ENCODE peak calls at places on chromosomes 16 and 17, in six cellular contexts. A, Z, X, U, T and H are unnamed samples.

GRCh38 chr17:4998027-4998665 is 396 bp downstream of the KIF1C start:
- DNase-seq in A (peak; percentile 46), Z (no peak), X (no peak), U (no peak), T (peak; percentile 93), H (peak; percentile 32)

GRCh38 chr17:83143817-83144231 is 64.4 kb downstream of the METRNL start:
- DNase-seq in A (no peak), Z (no peak), X (no peak), U (no peak), T (no peak), H (no peak)

GRCh38 chr17:38877130-38877851 is 7.4 kb downstream of the LASP1 start:
- DNase-seq in A (no peak), Z (no peak), X (no peak), U (peak; percentile 93), T (no peak), H (peak; percentile 70)

GRCh38 chr16:24701521-24701951 is 27.9 kb upstream of the TNRC6A start:
- DNase-seq in A (peak; percentile 32), Z (peak; percentile 85), X (no peak), U (no peak), T (no peak), H (no peak)

GRCh38 chr17:75689441-75689873 is 22.3 kb downstream of the SAP30BP start:
- DNase-seq in A (no peak), Z (no peak), X (no peak), U (peak; percentile 98), T (no peak), H (peak; percentile 80)

GRCh38 chr16:79658301-79659001 is 57.9 kb upstream of the MAF start:
- DNase-seq in A (no peak), Z (peak; percentile 68), X (peak; percentile 35), U (no peak), T (peak; percentile 26), H (no peak)

GRCh38 chr17:44053130-44053872 is 13.2 kb downstream of the LSM12 start:
- DNase-seq in A (no peak), Z (no peak), X (no peak), U (no peak), T (no peak), H (no peak)

GRCh38 chr17:6269474-6269873 is 165.4 kb downstream of the AIPL1 start:
- DNase-seq in A (no peak), Z (peak; percentile 12), X (no peak), U (peak; percentile 39), T (no peak), H (peak; percentile 51)

GRCh38 chr17:50465171-50465570 is 3.5 kb downstream of the CHAD start:
- DNase-seq in A (no peak), Z (no peak), X (no peak), U (no peak), T (no peak), H (no peak)

GRCh38 chr17:75872434-75873351 is 5.7 kb downstream of the TRIM47 start:
- DNase-seq in A (peak; percentile 89), Z (peak; percentile 92), X (no peak), U (no peak), T (no peak), H (peak; percentile 66)

DNA sequence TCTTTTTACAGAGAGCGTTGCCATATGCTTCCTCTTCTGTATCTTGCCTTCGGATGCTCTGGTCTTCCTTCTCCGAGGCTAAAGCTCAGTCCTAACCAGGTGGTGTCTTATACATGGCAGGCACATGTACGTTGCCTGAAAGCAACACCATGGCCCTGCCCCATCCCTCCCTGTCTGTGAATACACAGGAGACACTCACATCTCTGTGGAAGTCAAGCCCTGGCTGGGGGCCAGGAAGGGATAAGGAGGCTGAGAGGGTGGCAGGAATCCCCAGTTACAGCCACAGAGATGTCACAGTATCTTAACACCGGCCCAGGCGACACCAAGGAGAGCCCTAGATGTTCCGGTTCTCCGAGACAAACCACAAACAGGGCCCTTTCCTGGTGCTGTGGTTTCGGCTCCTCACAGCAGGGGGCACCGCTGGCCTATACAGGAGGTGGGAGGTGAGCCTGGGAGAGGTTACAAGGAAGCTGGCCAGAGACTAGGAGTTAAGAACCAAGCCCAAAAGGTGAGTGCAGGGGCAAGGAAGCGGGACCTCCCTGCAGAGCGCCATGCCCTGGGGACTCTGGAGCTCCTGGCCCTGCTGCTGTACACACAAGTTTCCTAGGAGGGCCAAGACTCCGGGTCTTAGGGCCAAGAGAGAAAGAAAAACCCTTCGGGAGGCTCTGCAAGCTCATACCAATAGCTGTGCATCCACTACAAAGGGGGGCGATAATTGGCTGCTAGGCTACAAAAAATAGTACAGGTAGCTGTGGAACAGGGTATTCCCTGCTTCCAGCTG is 41.7 kb downstream of the SRL start:
- DNase-seq in A (peak; percentile 70), Z (peak; percentile 72), X (no peak), U (peak; percentile 56), T (no peak), H (peak; percentile 64)
- TF ChIP-seq CTCF in A (peak; percentile 82), Z (peak; percentile 90), X (no peak), U (peak; percentile 79), T (peak; percentile 79), H (peak; percentile 36)

DNA sequence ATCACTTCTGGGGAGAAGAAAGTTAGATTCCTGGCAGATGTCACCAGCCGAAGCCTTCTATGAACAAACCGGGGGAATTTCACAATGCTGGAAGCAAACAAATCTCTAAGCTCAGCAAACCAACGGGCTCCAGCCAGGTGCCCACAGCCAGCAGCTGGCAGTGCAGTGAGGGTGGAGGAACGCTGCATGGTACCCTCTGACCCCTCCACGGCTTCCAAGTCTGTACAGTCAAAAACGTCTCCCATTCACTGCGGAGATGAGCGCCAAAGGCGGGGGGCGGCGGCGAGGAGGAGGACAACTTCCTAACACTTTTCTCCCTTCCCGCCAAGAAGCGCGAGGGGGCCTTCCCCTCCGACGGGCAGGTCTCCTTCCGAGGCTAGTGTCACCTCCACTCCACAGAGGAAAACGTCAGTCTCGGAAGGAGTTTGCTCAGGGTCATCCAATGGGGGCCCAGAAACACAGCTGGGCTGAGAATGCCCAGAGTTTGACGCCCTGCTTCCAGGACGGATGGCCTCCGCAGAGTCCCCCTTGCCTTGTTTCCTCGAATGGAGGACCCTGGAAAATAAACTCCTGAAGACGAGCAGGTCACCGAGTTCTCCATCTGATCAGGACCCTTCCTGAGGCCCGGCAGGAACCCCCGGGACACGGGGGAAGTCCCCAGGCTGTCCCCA is 855 bp downstream of the ZNF598 start:
- DNase-seq in A (no peak), Z (peak; percentile 53), X (no peak), U (peak; percentile 42), T (peak; percentile 83), H (peak; percentile 66)
- TF ChIP-seq CTCF in A (no peak), Z (no peak), X (no peak), U (peak; percentile 14), T (no peak), H (no peak)

GRCh38 chr16:67227567-67227921 is 614 bp downstream of the TMEM208 start:
- DNase-seq in A (no peak), Z (no peak), X (no peak), U (no peak), T (no peak), H (no peak)

GRCh38 chr16:67228905-67229304 is 2.0 kb downstream of the TMEM208 start:
- DNase-seq in A (no peak), Z (no peak), X (no peak), U (no peak), T (no peak), H (no peak)

GRCh38 chr16:67226295-67226803 is 581 bp upstream of the TMEM208 start:
- DNase-seq in A (no peak), Z (no peak), X (no peak), U (no peak), T (no peak), H (no peak)

GRCh38 chr16:67228034-67228785 is 1.3 kb downstream of the TMEM208 start:
- DNase-seq in A (no peak), Z (no peak), X (no peak), U (no peak), T (no peak), H (no peak)

DNA sequence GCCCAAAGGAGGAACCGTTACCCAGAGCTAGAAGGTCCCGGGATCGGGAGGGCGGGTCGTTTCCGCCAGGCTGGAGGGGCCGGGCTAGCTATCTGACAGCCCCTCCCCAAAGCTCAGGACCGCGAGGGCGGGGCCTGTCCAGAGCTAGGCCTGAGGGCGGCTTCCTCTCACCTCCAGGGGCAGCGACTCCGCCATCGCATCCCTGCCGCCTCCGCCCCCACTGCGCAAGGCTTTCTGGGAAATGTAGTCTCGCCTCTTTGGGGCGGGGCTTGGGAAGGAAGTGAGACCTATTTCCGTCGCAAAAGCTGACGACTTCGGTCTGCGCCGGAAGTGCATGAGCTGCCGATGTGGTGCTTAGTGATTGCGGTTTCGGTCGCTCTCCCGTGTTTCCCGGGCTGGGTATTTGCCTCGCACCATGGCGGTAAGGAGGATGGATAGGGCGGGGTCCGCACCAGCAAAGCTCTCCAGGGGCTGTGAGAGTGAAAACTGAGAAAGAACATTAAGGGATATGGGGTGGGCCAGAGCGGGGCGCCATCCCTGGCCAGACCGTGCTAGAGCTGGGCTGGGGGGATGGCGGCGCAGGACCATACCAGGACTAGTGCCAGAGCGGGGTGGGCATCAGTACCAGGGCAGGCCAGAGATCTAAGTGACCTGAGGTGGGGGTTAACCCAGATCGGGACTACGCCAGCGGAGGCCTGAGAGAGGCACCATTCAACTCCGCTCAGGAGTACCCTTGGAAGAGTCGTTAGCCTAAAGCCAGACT is at the start of gene TMEM208:
- DNase-seq in A (peak; percentile 98), Z (peak; percentile 98), X (peak; percentile 84), U (peak; percentile 98), T (peak; percentile 95), H (peak; percentile 99)
- TF ChIP-seq CTCF in A (peak; percentile 59), Z (no peak), X (no peak), U (peak; percentile 71), T (peak; percentile 18), H (no peak)

DNA sequence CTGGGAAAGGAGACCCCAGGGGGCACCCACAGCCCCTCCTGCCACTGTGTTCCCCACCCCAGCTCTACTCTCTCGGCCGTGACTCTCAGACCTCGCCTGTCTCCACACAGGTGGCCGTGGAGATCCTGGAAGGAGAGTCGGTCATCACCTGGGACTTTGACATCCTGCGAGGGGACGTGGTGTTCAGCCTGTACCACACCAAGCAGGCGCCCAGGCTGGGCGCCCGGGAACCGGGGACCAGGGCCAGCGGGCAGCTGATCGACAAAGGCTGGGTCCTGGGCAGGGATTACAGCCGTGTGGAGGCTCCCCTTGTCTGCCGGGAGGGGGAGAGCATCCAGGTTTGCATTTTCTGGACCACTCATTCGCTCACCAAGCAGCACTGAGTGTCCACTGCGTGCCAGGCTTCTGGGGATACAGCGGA is 25.4 kb downstream of the NAGPA start:
- DNase-seq in A (no peak), Z (no peak), X (no peak), U (no peak), T (no peak), H (no peak)
- TF ChIP-seq CTCF in A (no peak), Z (no peak), X (no peak), U (no peak), T (no peak), H (no peak)